ENCODE peak calls at places on chromosome 2, in eight cellular contexts. V, B, I, S, Z, R, O and G are unnamed samples. For H3K4me1 and H3K9me3, the result is how much of the 10 kb centered on the place peaks cover.

GRCh38 chr2:214574077-214574775 is 163.4 kb downstream of the VWC2L start:
- DNase-seq in B (no peak), Z (no peak), I (no peak), O (no peak), V (no peak), R (no peak), S (no peak), G (no peak)

GRCh38 chr2:220198911-220199310 is 571.5 kb downstream of the SLC4A3 start:
- DNase-seq in O (peak), I (peak), B (no peak), S (peak), R (no peak), Z (no peak), V (no peak), G (no peak)

GRCh38 chr2:219464286-219465032 is 29.8 kb downstream of the SPEG start:
- DNase-seq in S (no peak), R (no peak), O (no peak), V (no peak), Z (no peak), B (no peak), I (no peak), G (no peak)

GRCh38 chr2:196249860-196250259 is 78.5 kb upstream of the STK17B start:
- DNase-seq in Z (no peak), O (peak), B (peak), S (no peak), V (no peak), R (no peak), I (peak), G (no peak)

GRCh38 chr2:17429130-17429529 is 89.1 kb downstream of the RAD51AP2 start:
- DNase-seq in O (peak), I (no peak), S (no peak), Z (no peak), B (no peak), R (no peak), V (no peak), G (no peak)

GRCh38 chr2:217887841-217888665 is 114.7 kb downstream of the TNS1 start:
- DNase-seq in V (peak), B (peak), O (peak), I (no peak), R (peak), Z (peak), S (no peak), G (no peak)

GRCh38 chr2:138094031-138094430 is 129.8 kb downstream of the HNMT start:
- DNase-seq in R (no peak), S (no peak), O (no peak), V (no peak), Z (no peak), I (no peak), B (no peak), G (peak)

GRCh38 chr2:200795044-200795443 is 16.7 kb upstream of the BZW1 start:
- DNase-seq in Z (no peak), I (no peak), R (no peak), O (no peak), V (peak), B (no peak), S (peak), G (no peak)

GRCh38 chr2:102155703-102156515 is 13.4 kb downstream of the IL1R1 start:
- DNase-seq in Z (no peak), S (peak), B (peak), V (peak), R (no peak), O (peak), I (no peak), G (no peak)

GRCh38 chr2:195360242-195360641 is 296.8 kb upstream of the SLC39A10 start:
- DNase-seq in Z (no peak), B (no peak), I (no peak), R (no peak), V (no peak), O (no peak), S (no peak), G (no peak)

GRCh38 chr2:47346-48218 is 1.3 kb upstream of the FAM110C start:
- DNase-seq in O (no peak), B (no peak), S (no peak), I (no peak), R (no peak), Z (no peak), V (peak), G (no peak)

GRCh38 chr2:135709992-135710391 is 31.7 kb upstream of the UBXN4 start:
- DNase-seq in O (peak), B (peak), R (peak), Z (peak), S (peak), I (peak), V (peak), G (peak)

GRCh38 chr2:68765739-68766377 is 31.2 kb downstream of the ARHGAP25 start:
- DNase-seq in V (no peak), I (no peak), S (no peak), O (peak), B (no peak), Z (no peak), R (no peak), G (no peak)

GRCh38 chr2:68766378-68766845 is 31.8 kb downstream of the ARHGAP25 start:
- DNase-seq in S (peak), I (no peak), B (peak), Z (no peak), R (no peak), V (peak), O (peak), G (no peak)

GRCh38 chr2:68767996-68768395 is 33.4 kb downstream of the ARHGAP25 start:
- DNase-seq in I (no peak), B (no peak), Z (no peak), R (no peak), V (no peak), O (no peak), S (no peak), G (no peak)

GRCh38 chr2:68768461-68768860 is 33.9 kb downstream of the ARHGAP25 start:
- DNase-seq in B (no peak), S (no peak), I (no peak), V (no peak), R (no peak), Z (no peak), O (no peak), G (no peak)

GRCh38 chr2:68767031-68767961 is 32.7 kb downstream of the ARHGAP25 start:
- DNase-seq in I (no peak), B (no peak), Z (no peak), O (no peak), S (no peak), V (no peak), R (no peak), G (no peak)
- H3K4me1 ChIP-seq in I (under half), B (under half), Z (under half), O (under half), S (half or more), V (under half), R (under half), G (under half)

GRCh38 chr2:2640371-2640770 is 309.3 kb upstream of the MYT1L start:
- DNase-seq in R (no peak), O (no peak), B (no peak), V (no peak), I (no peak), S (no peak), Z (no peak), G (no peak)
- H3K9me3 ChIP-seq in R (under half), O (under half), B (under half), V (under half), I (under half), S (under half), Z (under half), G (under half)

DNA sequence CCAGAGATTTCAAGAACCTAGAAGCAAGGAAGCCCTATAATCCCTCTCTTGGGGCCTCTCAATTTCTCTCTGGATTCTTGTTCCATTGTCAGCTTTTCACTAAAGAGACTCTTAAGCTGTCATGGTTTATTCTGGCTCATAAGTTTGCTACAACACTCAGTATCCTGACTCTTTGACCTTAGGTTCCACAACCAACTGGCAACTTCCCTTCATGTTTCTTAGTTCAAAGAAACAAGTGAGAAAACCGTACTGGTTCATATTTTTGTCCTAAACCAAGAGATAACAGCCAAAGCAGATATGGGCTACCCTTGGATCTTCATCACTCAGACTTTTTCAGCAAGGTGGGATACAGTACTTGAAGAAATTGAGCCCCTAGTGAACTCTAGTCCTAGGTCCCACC is 109.9 kb upstream of the CRIM1 start:
- DNase-seq in R (no peak), I (no peak), V (no peak), Z (no peak), S (no peak), O (no peak), B (no peak), G (no peak)
- H3K4me1 ChIP-seq in R (under half), I (under half), V (under half), Z (under half), S (under half), O (under half), B (under half), G (under half)

GRCh38 chr2:170911314-170911889 is 17.7 kb upstream of the GORASP2 start:
- DNase-seq in I (no peak), B (no peak), Z (no peak), R (no peak), S (no peak), O (no peak), V (no peak), G (no peak)
- H3K9me3 ChIP-seq in I (under half), B (under half), Z (under half), R (under half), S (under half), O (under half), V (under half), G (under half)

DNA sequence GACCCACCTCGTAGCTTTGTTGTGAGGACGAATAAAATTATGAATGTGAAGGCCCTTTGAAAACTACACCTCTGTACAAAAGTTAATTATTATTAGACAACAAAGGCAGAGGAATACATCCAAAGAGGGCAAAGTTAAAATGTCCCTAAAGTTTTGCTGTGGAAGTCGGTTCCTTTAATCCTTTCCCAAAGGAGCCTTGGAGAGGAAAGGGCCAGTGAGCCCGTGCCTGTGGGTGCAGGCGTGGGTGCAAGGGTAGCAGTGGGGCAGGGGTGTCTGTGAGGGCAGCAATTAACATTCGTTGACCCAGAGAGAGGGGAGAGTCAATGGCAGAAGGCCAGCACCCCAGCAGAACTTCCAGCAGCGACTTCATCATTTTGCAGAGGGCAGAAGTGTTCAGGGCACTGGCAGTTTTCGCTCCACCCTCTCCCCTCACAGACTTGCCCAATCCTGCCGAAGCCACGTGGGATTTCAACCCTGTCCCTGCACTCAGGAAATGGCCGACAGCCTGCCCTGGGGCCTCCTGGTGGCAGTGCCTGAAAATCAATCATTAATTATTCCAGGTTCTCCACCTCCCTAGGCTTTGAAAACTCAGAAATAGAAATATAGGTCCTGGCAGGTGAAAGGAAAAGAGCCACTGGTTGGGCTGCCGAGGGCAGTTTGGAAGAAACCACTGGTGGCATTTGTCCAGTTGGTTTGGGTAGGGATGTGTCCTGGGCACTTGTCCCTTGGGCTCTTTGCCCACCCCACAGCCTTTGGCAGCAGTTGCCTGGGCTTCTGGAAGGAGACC is 4.2 kb upstream of the PAX8 start:
- DNase-seq in V (peak), I (peak), S (peak), B (peak), Z (no peak), R (peak), O (peak), G (peak)
- H3K4me1 ChIP-seq in V (under half), I (under half), S (under half), B (under half), Z (under half), R (under half), O (under half), G (under half)

GRCh38 chr2:79855264-79856006 is 342.6 kb downstream of the CTNNA2 start:
- DNase-seq in V (no peak), O (peak), S (no peak), I (no peak), B (no peak), R (no peak), Z (peak), G (no peak)
- H3K9me3 ChIP-seq in V (under half), O (under half), S (under half), I (under half), B (under half), R (under half), Z (under half), G (under half)

DNA sequence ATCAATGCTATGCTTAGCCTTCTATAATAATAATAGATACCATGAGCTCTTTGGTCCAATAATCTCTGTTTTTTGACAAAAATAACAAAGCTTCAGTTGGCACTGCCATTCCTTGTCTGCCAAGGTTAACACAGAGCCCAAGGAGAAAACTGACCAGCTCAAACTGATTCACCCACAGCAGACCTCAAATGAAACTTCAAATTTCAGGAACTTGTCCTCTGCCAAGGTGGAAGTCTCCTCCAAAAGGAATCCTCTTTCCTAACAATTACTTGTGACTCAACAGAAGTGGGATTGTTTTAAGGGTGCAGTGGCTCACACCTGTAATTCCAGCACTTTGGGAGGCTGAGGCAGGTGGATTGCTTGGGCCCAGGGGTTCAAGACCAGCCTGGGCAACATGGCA is 12.1 kb downstream of the AAK1 start:
- DNase-seq in V (no peak), O (no peak), S (no peak), I (no peak), Z (no peak), B (no peak), R (no peak), G (no peak)
- H3K4me1 ChIP-seq in V (under half), O (under half), S (under half), I (under half), Z (under half), B (under half), R (under half), G (under half)

GRCh38 chr2:2704380-2705093 is 373.5 kb upstream of the MYT1L start:
- DNase-seq in R (no peak), B (no peak), O (no peak), S (no peak), I (no peak), Z (no peak), V (no peak), G (no peak)
- H3K9me3 ChIP-seq in R (under half), B (under half), O (half or more), S (under half), I (under half), Z (under half), V (under half), G (under half)

DNA sequence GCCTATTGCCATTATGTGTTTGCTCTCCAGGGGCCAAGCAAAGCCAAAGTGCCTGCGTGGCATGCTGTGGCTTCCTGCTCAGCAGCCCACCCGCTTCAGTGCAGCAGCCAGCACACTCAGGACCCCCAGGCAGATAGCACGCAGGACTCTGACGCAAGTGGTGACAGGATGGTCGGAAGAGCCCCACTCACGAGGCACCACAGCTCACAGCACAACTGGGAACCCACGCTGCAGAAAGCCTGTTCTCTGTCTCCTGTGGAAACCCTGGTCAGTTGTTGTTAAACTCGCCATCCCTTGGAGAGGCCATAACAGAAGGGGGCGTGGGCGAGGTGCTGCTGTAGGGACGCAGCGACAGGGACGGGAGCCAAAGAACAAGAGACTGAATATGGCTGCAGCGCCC is 76.4 kb downstream of the HDAC4 start:
- DNase-seq in V (peak), B (no peak), R (no peak), O (no peak), I (no peak), Z (peak), S (no peak), G (no peak)
- H3K4me1 ChIP-seq in V (under half), B (under half), R (under half), O (under half), I (under half), Z (under half), S (half or more), G (under half)